ENCODE peak calls at places on chromosomes 1 and 21, in seven cellular contexts. E, F, S, Q, V, X and I are unnamed samples. For H3K79me1, the result is how much of the 10 kb centered on the place peaks cover.

GRCh38 chr1:238653693-238654321 is 732.6 kb upstream of the CHRM3 start:
- DNase-seq in Q (no peak), X (no peak), S (peak), V (no peak), F (peak), E (no peak), I (peak)

GRCh38 chr21:46079357-46080170 is 18.3 kb upstream of the COL6A2 start:
- DNase-seq in V (no peak), F (peak), Q (no peak), E (peak), S (peak), X (no peak), I (no peak)

GRCh38 chr1:4062041-4062440 is 162.0 kb upstream of the C1orf174 start:
- DNase-seq in X (no peak), F (no peak), V (no peak), S (no peak), E (no peak), Q (no peak), I (no peak)

GRCh38 chr1:165350861-165351260 is 5.7 kb downstream of the LMX1A start:
- DNase-seq in S (no peak), X (peak), E (peak), Q (peak), F (no peak), V (no peak), I (no peak)

GRCh38 chr1:99943238-99943794 is 26.5 kb upstream of the SLC35A3 start:
- DNase-seq in Q (no peak), S (peak), V (no peak), E (no peak), F (peak), X (peak), I (no peak)

GRCh38 chr1:6033986-6034749 is 11.5 kb upstream of the KCNAB2 start:
- DNase-seq in E (peak), Q (no peak), S (peak), F (peak), V (no peak), X (peak), I (peak)

GRCh38 chr1:10635992-10636391 is 160.5 kb downstream of the CASZ1 start:
- DNase-seq in X (no peak), F (no peak), E (no peak), S (no peak), Q (no peak), V (no peak), I (no peak)

GRCh38 chr1:207997486-207998268 is 86.8 kb upstream of the CD34 start:
- DNase-seq in F (peak), X (peak), V (no peak), E (peak), Q (peak), S (peak), I (peak)

GRCh38 chr1:216119600-216119999 is 303.6 kb downstream of the USH2A start:
- DNase-seq in E (no peak), S (peak), F (peak), V (no peak), Q (no peak), X (peak), I (peak)

GRCh38 chr1:21254335-21254951 is 35.8 kb downstream of the ECE1 start:
- DNase-seq in Q (no peak), V (no peak), F (peak), S (no peak), X (no peak), E (no peak), I (peak)

GRCh38 chr1:44030606-44031050 is 634 bp downstream of the SLC6A9 start:
- DNase-seq in Q (peak), S (peak), X (peak), V (no peak), E (peak), F (peak), I (peak)

GRCh38 chr1:94298861-94299260 is 61.5 kb upstream of the ARHGAP29 start:
- DNase-seq in V (no peak), Q (no peak), F (no peak), X (no peak), S (peak), E (no peak), I (no peak)

GRCh38 chr1:65792671-65793358 is at the start of gene PDE4B:
- DNase-seq in S (peak), F (peak), Q (peak), V (no peak), E (peak), X (peak), I (peak)

GRCh38 chr1:39230261-39231190 is 26.0 kb downstream of the MACF1 start:
- DNase-seq in E (no peak), V (peak), Q (no peak), X (peak), F (no peak), S (no peak), I (peak)

GRCh38 chr21:44503901-44504399 is 36.0 kb downstream of the KRTAP10-1 start:
- DNase-seq in X (no peak), E (no peak), Q (no peak), F (no peak), S (no peak), V (no peak), I (no peak)

DNA sequence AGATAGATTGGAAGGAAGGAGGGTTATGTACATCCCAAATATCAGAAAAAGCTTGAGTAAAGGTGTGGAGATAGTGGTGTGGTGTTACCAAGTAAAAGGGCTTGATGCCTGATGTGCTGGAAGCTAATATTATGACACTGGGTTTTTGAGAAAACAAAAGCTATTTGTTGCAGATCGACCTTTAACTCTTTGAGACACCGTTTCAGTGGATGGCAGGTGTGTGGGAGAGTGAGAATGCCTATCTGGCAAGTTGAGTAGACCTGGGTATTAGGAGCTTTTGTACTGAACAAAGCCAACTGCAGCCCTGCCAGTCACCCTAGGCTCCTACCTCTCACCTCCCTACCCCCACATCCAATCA is 1.4 kb downstream of the MMACHC start:
- DNase-seq in S (no peak), X (no peak), Q (no peak), E (no peak), F (no peak), V (no peak), I (no peak)
- H3K18ac ChIP-seq in S (no peak), X (no peak), Q (no peak), E (no peak), F (no peak), V (no peak), I (no peak)

GRCh38 chr1:18192182-18192581 is 84.6 kb downstream of the IGSF21 start:
- DNase-seq in V (no peak), E (no peak), S (no peak), X (no peak), Q (no peak), F (no peak), I (no peak)

GRCh38 chr1:18190598-18190997 is 83.0 kb downstream of the IGSF21 start:
- DNase-seq in F (no peak), S (no peak), V (no peak), E (no peak), X (peak), Q (no peak), I (no peak)

GRCh38 chr1:18191037-18191867 is 83.7 kb downstream of the IGSF21 start:
- DNase-seq in E (no peak), F (no peak), S (no peak), V (no peak), X (no peak), Q (no peak), I (no peak)

GRCh38 chr1:18192974-18193373 is 85.4 kb downstream of the IGSF21 start:
- DNase-seq in V (no peak), X (no peak), F (no peak), Q (no peak), S (no peak), E (no peak), I (no peak)

GRCh38 chr1:18191868-18192155 is 84.2 kb downstream of the IGSF21 start:
- DNase-seq in X (no peak), V (no peak), Q (no peak), S (no peak), F (no peak), E (no peak), I (no peak)
- H2AK5ac ChIP-seq in X (no peak), V (no peak), Q (peak), S (no peak), F (no peak), E (no peak), I (no peak)

GRCh38 chr1:116389013-116389412 is 16.0 kb downstream of the ATP1A1 start:
- DNase-seq in V (no peak), X (no peak), F (no peak), S (no peak), Q (no peak), E (no peak), I (no peak)

GRCh38 chr1:116390195-116390594 is 17.2 kb downstream of the ATP1A1 start:
- DNase-seq in Q (no peak), S (no peak), E (no peak), V (no peak), X (no peak), F (no peak), I (no peak)

GRCh38 chr1:116389705-116390104 is 16.7 kb downstream of the ATP1A1 start:
- DNase-seq in F (no peak), Q (no peak), X (no peak), V (no peak), S (no peak), E (no peak), I (no peak)

GRCh38 chr1:116387551-116387950 is 14.5 kb downstream of the ATP1A1 start:
- DNase-seq in X (no peak), S (no peak), Q (no peak), F (no peak), V (no peak), E (no peak), I (no peak)

GRCh38 chr1:116388122-116388521 is 15.1 kb downstream of the ATP1A1 start:
- DNase-seq in Q (no peak), F (no peak), V (no peak), E (no peak), S (no peak), X (no peak), I (no peak)
- H3K79me1 ChIP-seq in Q (under half), F (under half), V (under half), E (under half), S (under half), X (under half), I (under half)

GRCh38 chr1:193190096-193190744 is 3.8 kb upstream of the B3GALT2 start:
- DNase-seq in Q (no peak), X (no peak), V (no peak), F (peak), E (no peak), S (peak), I (no peak)
- H3K18ac ChIP-seq in Q (no peak), X (no peak), V (no peak), F (peak), E (no peak), S (no peak), I (no peak)

DNA sequence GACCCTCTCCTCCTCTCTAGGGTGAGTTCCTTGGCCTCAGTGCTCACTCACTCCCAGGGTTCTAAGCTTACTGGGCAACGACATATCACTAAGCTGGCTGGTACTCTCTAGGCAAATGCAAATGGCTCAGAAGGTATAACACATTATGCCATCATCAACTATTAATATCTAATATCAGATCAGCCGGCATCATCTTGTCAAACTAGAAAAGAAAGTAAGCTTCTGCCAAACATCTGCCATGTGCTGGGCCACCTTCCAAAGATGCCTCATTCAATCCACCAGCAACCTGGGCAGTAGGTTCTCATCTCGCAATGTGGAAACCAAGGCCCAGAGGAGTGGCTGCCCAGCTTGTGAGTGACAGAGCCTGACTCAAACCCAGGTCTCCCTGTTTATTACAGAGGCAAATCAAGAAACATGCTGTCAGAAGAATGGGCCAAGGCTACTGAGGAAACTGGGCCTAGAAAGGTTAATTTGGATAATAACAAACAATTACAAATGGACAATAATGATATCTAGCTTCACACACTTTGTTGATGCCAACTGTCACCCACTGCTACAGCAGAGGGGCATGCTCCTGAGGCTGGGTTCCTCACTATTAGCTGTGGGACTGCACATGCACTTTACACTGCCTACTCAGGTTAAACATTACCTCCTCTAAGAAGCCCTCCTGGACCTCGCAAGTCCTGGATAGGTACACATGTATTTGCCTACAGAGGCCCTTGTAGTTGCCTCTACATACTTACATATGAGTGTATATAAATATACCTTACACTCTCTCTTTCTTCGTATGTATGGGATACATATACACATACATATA is 183.3 kb upstream of the JUN start:
- DNase-seq in V (no peak), S (no peak), Q (no peak), F (no peak), X (no peak), E (no peak), I (no peak)
- H2AK5ac ChIP-seq in V (no peak), S (peak), Q (no peak), F (no peak), X (no peak), E (no peak), I (no peak)

DNA sequence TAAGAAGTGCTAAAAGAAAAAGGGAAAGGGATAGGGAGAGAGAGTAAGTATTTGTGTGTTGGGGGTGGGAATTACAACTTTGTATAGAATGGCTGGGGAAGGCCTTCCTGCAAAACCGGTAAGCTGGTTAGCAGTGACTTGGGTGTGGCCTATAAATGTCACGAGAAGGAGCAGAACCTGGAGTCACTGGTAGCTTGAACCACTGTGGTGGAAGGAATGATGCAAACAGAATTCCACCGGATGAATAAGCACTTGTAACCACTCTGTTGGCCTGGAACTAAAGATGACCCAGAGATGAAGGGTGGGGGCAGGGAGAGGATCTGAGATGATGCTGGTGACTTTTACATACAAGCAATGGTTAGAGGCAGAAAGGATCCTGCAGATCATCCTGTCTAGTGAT is 8.9 kb downstream of the XKR8 start:
- DNase-seq in E (no peak), S (peak), V (no peak), Q (no peak), X (peak), F (peak), I (peak)
- H3K79me1 ChIP-seq in E (under half), S (under half), V (under half), Q (under half), X (under half), F (under half), I (under half)

GRCh38 chr1:52523376-52523775 is 29.5 kb downstream of the TUT4 start:
- DNase-seq in F (peak), V (no peak), Q (no peak), S (peak), E (no peak), X (no peak), I (no peak)

GRCh38 chr1:52520149-52520548 is 32.7 kb downstream of the TUT4 start:
- DNase-seq in Q (no peak), V (no peak), S (peak), E (no peak), X (no peak), F (peak), I (no peak)

GRCh38 chr1:52518962-52519361 is 33.9 kb downstream of the TUT4 start:
- DNase-seq in F (no peak), V (no peak), Q (no peak), E (no peak), S (no peak), X (no peak), I (no peak)
- H3K18ac ChIP-seq in F (no peak), V (no peak), Q (no peak), E (no peak), S (no peak), X (no peak), I (no peak)

GRCh38 chr21:30943920-30944319 is 62.5 kb upstream of the KRTAP11-1 start:
- DNase-seq in E (no peak), S (no peak), F (no peak), V (no peak), Q (no peak), X (no peak), I (no peak)
- H2AK5ac ChIP-seq in E (no peak), S (no peak), F (no peak), V (no peak), Q (no peak), X (no peak), I (no peak)